ENCODE peak calls at places on chromosomes 12 and 14, in ten cellular contexts. J is AG04449, S is body of pancreas, T is testis, V is adrenal gland, W is A673, I is brain microvascular endothelial cell, N is WERI-Rb-1, Q is HFFc6, X is GM12865. F is an unnamed sample.

GRCh38 chr12:52633383-52633782 is 15.0 kb upstream of the KRT73 start:
- DNase-seq in J (no peak), S (no peak), T (no peak), V (no peak), W (no peak), I (no peak), N (no peak), Q (no peak), X (no peak), F (no peak)

GRCh38 chr14:58501214-58501816 is 73.8 kb downstream of the KIAA0586 start:
- DNase-seq in J (peak), S (no peak), T (no peak), V (no peak), W (peak), I (peak), N (peak), Q (peak), X (peak), F (no peak)

GRCh38 chr14:38208825-38209562 is 1.3 kb downstream of the SSTR1 start:
- DNase-seq in J (no peak), S (peak), T (no peak), V (no peak), W (peak), I (no peak), N (peak), Q (peak), X (no peak), F (no peak)

GRCh38 chr12:65308001-65308400 is 29.5 kb downstream of the MSRB3 start:
- DNase-seq in J (no peak), S (no peak), T (no peak), V (no peak), W (peak), I (no peak), N (no peak), Q (peak), X (no peak), F (no peak)

GRCh38 chr12:43551971-43552559 is at the start of gene ADAMTS20:
- DNase-seq in J (no peak), S (no peak), T (peak), V (no peak), W (peak), I (no peak), N (peak), Q (no peak), X (no peak), F (no peak)

GRCh38 chr14:75518625-75519024 is 3.6 kb upstream of the BATF start:
- DNase-seq in J (no peak), S (no peak), T (no peak), V (no peak), W (peak), I (no peak), N (peak), Q (no peak), X (peak), F (no peak)

GRCh38 chr14:74865156-74865555 is 10.8 kb downstream of the PROX2 start:
- DNase-seq in J (no peak), S (no peak), T (no peak), V (no peak), W (no peak), I (no peak), N (no peak), Q (no peak), X (no peak), F (no peak)

GRCh38 chr14:77554816-77555599 is 56.4 kb upstream of the ISM2 start:
- DNase-seq in J (no peak), S (no peak), T (no peak), V (no peak), W (no peak), I (no peak), N (no peak), Q (no peak), X (peak), F (no peak)

GRCh38 chr12:77324763-77325468 is 259.5 kb upstream of the E2F7 start:
- DNase-seq in J (no peak), S (peak), T (peak), V (peak), W (peak), I (peak), N (peak), Q (peak), X (peak), F (peak)

GRCh38 chr14:30002859-30003258 is 75.2 kb upstream of the PRKD1 start:
- DNase-seq in J (no peak), S (no peak), T (no peak), V (no peak), W (no peak), I (no peak), N (no peak), Q (no peak), X (no peak), F (no peak)

GRCh38 chr14:22980672-22981089 is 1.7 kb downstream of the AJUBA start:
- DNase-seq in J (no peak), S (peak), T (no peak), V (peak), W (peak), I (no peak), N (no peak), Q (peak), X (no peak), F (peak)

DNA sequence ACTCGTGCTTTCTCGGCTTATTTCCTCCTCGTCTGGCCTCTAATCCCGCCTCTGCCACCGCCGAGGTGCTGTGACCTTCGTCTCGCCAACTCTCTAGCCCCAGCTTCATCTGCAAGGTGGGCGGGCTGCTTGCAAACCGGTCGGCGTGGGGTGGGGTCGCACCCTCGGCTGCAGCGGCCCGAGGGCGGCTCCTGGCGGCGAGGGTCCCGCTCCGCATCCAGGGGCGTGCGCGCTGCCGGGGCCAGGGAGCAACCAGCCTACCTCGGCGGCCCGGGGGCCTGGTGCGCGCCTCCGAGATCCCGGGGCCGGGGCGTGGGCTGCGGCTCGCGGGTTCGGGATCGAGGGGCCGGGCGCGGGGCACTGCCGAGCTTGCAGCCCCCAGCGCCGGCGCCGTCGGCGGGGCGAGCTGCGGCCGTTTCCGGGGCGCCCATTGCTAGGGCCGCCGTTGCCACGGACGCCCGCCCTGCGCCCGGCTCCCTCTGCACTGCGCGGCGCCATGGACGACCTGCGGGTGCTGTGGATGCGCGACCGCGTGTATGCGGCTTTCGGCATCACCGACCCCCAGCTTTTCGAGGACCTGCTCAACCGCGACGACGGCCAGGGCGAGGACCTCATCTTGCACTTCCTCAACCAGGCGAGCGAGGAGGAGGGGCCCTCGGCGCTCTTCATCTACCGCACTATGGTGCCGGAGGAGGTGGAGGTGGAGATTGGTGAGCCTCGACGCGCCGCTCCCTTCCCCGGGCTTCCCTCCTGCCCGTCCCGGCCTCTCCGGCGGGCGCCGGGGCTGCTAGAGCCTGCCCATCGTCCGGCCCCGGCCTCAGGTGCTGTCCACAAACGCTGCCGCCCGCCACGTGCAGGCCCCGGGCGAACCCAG is at the start of gene DNAH10:
- DNase-seq in J (no peak), S (peak), T (peak), V (no peak), W (peak), I (no peak), N (no peak), Q (no peak), X (peak), F (no peak)
- TF ChIP-seq CTCF in J (peak), S (no peak), T (peak), V (no peak), W (peak), I (no peak), N (no peak), Q (peak), X (peak), F (no peak)

GRCh38 chr12:27705263-27705662 is 5.4 kb upstream of the MRPS35 start:
- DNase-seq in J (no peak), S (no peak), T (no peak), V (no peak), W (no peak), I (no peak), N (no peak), Q (no peak), X (no peak), F (no peak)
- TF ChIP-seq CTCF in J (no peak), S (no peak), T (no peak), V (no peak), W (no peak), I (no peak), N (no peak), Q (no peak), X (no peak), F (no peak)

GRCh38 chr12:47549258-47549657 is 156.6 kb downstream of the RPAP3 start:
- DNase-seq in J (no peak), S (no peak), T (no peak), V (no peak), W (no peak), I (no peak), N (no peak), Q (no peak), X (peak), F (no peak)

GRCh38 chr12:47545938-47546609 is 159.8 kb downstream of the RPAP3 start:
- DNase-seq in J (no peak), S (no peak), T (no peak), V (no peak), W (no peak), I (no peak), N (no peak), Q (no peak), X (no peak), F (no peak)

GRCh38 chr12:47551426-47551851 is 154.4 kb downstream of the RPAP3 start:
- DNase-seq in J (peak), S (no peak), T (no peak), V (peak), W (no peak), I (no peak), N (no peak), Q (peak), X (no peak), F (no peak)

GRCh38 chr12:47547077-47547476 is 158.8 kb downstream of the RPAP3 start:
- DNase-seq in J (peak), S (no peak), T (no peak), V (peak), W (peak), I (peak), N (no peak), Q (peak), X (no peak), F (no peak)
- TF ChIP-seq CTCF in J (peak), S (no peak), T (no peak), V (peak), W (peak), I (peak), N (peak), Q (peak), X (no peak), F (no peak)

DNA sequence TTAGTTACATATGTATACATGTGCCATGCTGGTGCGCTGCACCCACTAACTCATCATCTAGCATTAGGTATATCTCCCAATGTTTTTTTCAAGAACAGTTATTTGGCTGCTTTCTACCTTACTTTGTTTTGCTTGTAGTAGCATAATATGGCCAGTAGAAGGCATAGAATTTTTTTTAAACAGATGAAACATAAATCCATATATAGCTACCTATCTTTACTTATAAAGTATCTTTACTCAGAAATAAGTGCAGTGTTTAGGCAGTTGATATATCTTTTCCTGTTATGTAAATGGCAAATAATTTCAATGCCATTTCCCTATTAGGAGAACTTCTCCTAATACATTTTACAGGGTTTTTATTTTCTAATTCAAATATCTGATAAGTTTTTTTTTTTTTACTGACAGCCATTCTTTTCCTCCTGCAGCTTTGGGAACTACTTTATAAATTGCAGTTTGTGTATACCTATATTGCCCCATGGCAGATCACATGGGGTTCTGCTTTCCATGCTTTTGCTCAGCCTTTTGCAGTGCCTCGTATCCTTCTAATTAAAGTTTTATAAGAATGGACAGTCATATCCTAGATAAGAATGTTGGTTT is 143.1 kb downstream of the PCNX1 start:
- DNase-seq in J (no peak), S (no peak), T (no peak), V (no peak), W (peak), I (no peak), N (no peak), Q (peak), X (no peak), F (no peak)
- TF ChIP-seq CTCF in J (peak), S (peak), T (no peak), V (peak), W (peak), I (peak), N (no peak), Q (peak), X (peak), F (no peak)

GRCh38 chr14:79809849-79810612 is 401.3 kb downstream of the DIO2 start:
- DNase-seq in J (no peak), S (no peak), T (peak), V (no peak), W (peak), I (peak), N (peak), Q (no peak), X (peak), F (peak)
- TF ChIP-seq CTCF in J (no peak), S (no peak), T (peak), V (no peak), W (peak), I (peak), N (peak), Q (peak), X (no peak), F (no peak)

GRCh38 chr12:54935235-54935951 is 49.2 kb downstream of the TESPA1 start:
- DNase-seq in J (peak), S (no peak), T (no peak), V (no peak), W (peak), I (peak), N (no peak), Q (peak), X (peak), F (peak)
- TF ChIP-seq CTCF in J (no peak), S (no peak), T (no peak), V (no peak), W (no peak), I (no peak), N (no peak), Q (no peak), X (peak), F (peak)

DNA sequence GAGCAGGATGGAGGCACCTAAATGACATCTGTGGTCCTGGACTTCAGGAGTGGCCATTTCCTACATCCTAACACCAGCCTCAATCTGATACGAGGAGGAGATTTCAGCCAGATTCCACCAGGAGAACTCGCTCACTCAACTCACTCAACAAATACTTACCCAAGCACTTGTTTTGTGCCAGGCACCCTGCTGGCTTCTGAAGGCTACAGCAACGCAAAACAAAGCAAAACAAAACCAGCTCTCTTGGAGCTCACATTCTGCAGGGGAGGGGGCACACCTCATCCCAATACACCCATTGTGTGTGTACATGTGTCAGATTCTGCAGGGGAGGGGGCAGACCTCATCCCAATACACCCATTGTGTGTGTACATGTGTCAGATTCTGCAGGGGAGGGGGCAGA is 144.8 kb downstream of the PIWIL1 start:
- DNase-seq in J (no peak), S (no peak), T (no peak), V (no peak), W (peak), I (no peak), N (no peak), Q (no peak), X (no peak), F (no peak)
- TF ChIP-seq CTCF in J (no peak), S (no peak), T (no peak), V (no peak), W (no peak), I (no peak), N (no peak), Q (no peak), X (no peak), F (no peak)

F was measured in prostate gland.